ENCODE peak calls at places on chromosomes 13 and 19, in nine cellular contexts. I, F, Z, J, R, U, B, K and S are unnamed samples.

GRCh38 chr19:28966737-28967401 is 246.1 kb downstream of the UQCRFS1 start:
- DNase-seq in K (no peak), Z (no peak), B (peak), U (no peak), J (no peak), I (no peak), R (peak), F (no peak), S (no peak)

GRCh38 chr19:1612114-1613086 is 7.1 kb upstream of the UQCR11 start:
- DNase-seq in I (no peak), B (no peak), U (no peak), J (no peak), R (no peak), F (no peak), K (no peak), Z (no peak), S (no peak)

GRCh38 chr19:6125571-6125989 is 9.9 kb upstream of the ACSBG2 start:
- DNase-seq in K (peak), J (peak), F (peak), I (peak), R (peak), Z (peak), U (peak), B (peak), S (peak)

GRCh38 chr13:28321751-28322150 is 173.2 kb downstream of the FLT1 start:
- DNase-seq in Z (no peak), F (no peak), B (no peak), R (peak), K (no peak), J (no peak), I (no peak), U (no peak), S (no peak)

GRCh38 chr13:29959086-29959485 is 108.7 kb upstream of the UBL3 start:
- DNase-seq in F (no peak), J (no peak), Z (no peak), K (no peak), I (no peak), U (no peak), B (peak), R (no peak), S (no peak)

GRCh38 chr13:97436845-97437244 is 2.9 kb downstream of the RAP2A start:
- DNase-seq in Z (no peak), K (no peak), R (no peak), U (no peak), I (no peak), B (no peak), F (no peak), J (no peak), S (no peak)

GRCh38 chr19:17420267-17420924 is 549 bp downstream of the MVB12A start:
- DNase-seq in K (peak), I (peak), Z (no peak), J (no peak), B (peak), R (peak), U (peak), F (no peak), S (peak)

GRCh38 chr13:111476197-111476596 is 155.8 kb downstream of the TEX29 start:
- DNase-seq in I (no peak), U (no peak), J (no peak), B (peak), Z (no peak), R (peak), K (no peak), F (no peak), S (no peak)

GRCh38 chr13:99709134-99709533 is 207.9 kb downstream of the TM9SF2 start:
- DNase-seq in K (no peak), Z (no peak), F (no peak), B (peak), J (no peak), U (no peak), R (no peak), I (no peak), S (no peak)

GRCh38 chr19:459724-460511 is 915 bp downstream of the SHC2 start:
- DNase-seq in F (peak), U (peak), R (peak), B (peak), J (peak), K (no peak), I (peak), Z (no peak), S (peak)

GRCh38 chr13:96112936-96113335 is 23.0 kb downstream of the HS6ST3 start:
- DNase-seq in Z (no peak), F (no peak), U (no peak), B (no peak), J (no peak), K (no peak), I (no peak), R (no peak), S (no peak)

GRCh38 chr19:4831351-4832340 is at the start of gene TICAM1:
- DNase-seq in J (peak), K (peak), F (peak), R (peak), B (peak), Z (no peak), U (peak), I (peak), S (peak)

GRCh38 chr19:38149597-38149996 is 74.4 kb downstream of the DPF1 start:
- DNase-seq in F (no peak), U (no peak), Z (no peak), B (no peak), I (no peak), R (no peak), J (no peak), K (no peak), S (no peak)

GRCh38 chr19:41310031-41310831 is at the start of gene CCDC97:
- DNase-seq in K (peak), Z (peak), U (peak), B (peak), F (peak), J (peak), R (peak), I (peak), S (peak)

GRCh38 chr19:35351441-35352176 is 3.9 kb downstream of the FFAR1 start:
- DNase-seq in U (no peak), R (no peak), Z (no peak), J (no peak), K (no peak), B (peak), F (no peak), I (no peak), S (no peak)

GRCh38 chr19:41924151-41925145 is 3.8 kb downstream of the ERFL start:
- DNase-seq in J (no peak), F (no peak), K (no peak), U (no peak), B (no peak), R (no peak), Z (no peak), I (no peak), S (no peak)

GRCh38 chr13:108595416-108596257 is 33.8 kb upstream of the MYO16 start:
- DNase-seq in U (no peak), R (no peak), B (peak), J (no peak), Z (no peak), K (no peak), F (no peak), I (no peak), S (no peak)

GRCh38 chr19:18109731-18110671 is 12.4 kb downstream of the MAST3 start:
- DNase-seq in U (peak), K (peak), B (peak), F (no peak), I (peak), J (no peak), Z (no peak), R (peak), S (peak)

GRCh38 chr19:33299061-33299665 is 3.2 kb downstream of the CEBPA start:
- DNase-seq in K (no peak), Z (no peak), J (no peak), I (no peak), R (peak), U (no peak), F (no peak), B (peak), S (no peak)
- H3K27ac ChIP-seq in K (no peak), Z (no peak), J (no peak), I (peak), R (no peak), U (no peak), F (no peak), B (no peak), S (peak)

GRCh38 chr13:77033717-77034302 is 6.9 kb upstream of the FBXL3 start:
- DNase-seq in F (no peak), U (no peak), Z (no peak), I (no peak), B (no peak), K (no peak), J (no peak), R (peak), S (no peak)

GRCh38 chr13:77038907-77039470 is 12.0 kb upstream of the FBXL3 start:
- DNase-seq in I (no peak), Z (no peak), R (no peak), F (no peak), K (no peak), J (no peak), B (no peak), U (no peak), S (no peak)

GRCh38 chr13:77036294-77036693 is 9.3 kb upstream of the FBXL3 start:
- DNase-seq in R (no peak), B (no peak), K (no peak), U (no peak), J (no peak), F (no peak), I (no peak), Z (no peak), S (no peak)

GRCh38 chr13:77031869-77032268 is 4.9 kb upstream of the FBXL3 start:
- DNase-seq in B (no peak), F (no peak), Z (no peak), K (no peak), R (no peak), I (no peak), J (no peak), U (no peak), S (no peak)

DNA sequence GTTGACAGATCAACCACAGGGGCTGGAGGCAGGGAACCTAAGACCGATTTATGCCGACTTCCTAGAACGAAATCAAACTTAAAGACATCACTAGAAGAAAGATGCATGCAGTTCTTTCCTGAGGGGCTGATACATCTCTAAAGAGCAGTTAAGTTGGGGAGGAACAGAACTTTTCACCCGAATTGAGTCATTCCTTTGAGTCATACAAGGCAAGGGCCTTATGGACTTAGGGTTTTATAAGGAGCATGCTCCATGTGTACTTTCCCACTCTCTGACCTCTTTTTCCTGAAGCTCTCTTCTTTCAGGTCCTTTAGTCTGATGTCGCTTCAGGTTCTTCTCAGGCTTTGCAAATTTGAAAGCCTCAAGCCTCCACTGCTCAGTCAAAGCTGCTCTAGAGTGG is 7.9 kb upstream of the FBXL3 start:
- DNase-seq in J (no peak), I (no peak), F (peak), Z (no peak), R (peak), K (no peak), U (no peak), B (no peak), S (no peak)
- H3K27ac ChIP-seq in J (no peak), I (no peak), F (no peak), Z (no peak), R (no peak), K (no peak), U (no peak), B (no peak), S (no peak)

GRCh38 chr13:24281188-24282008 is 28.0 kb upstream of the C1QTNF9 start:
- DNase-seq in R (no peak), K (no peak), I (no peak), B (peak), J (no peak), Z (no peak), F (no peak), U (no peak), S (no peak)

GRCh38 chr13:24279706-24280105 is 29.7 kb upstream of the C1QTNF9 start:
- DNase-seq in I (no peak), B (peak), J (no peak), F (peak), Z (no peak), U (no peak), R (no peak), K (no peak), S (no peak)

GRCh38 chr13:24280722-24281121 is 28.7 kb upstream of the C1QTNF9 start:
- DNase-seq in Z (no peak), J (no peak), F (no peak), B (peak), I (no peak), R (no peak), K (no peak), U (no peak), S (peak)

GRCh38 chr13:24277721-24278120 is 31.7 kb upstream of the C1QTNF9 start:
- DNase-seq in K (no peak), U (no peak), B (peak), Z (no peak), F (no peak), R (no peak), J (no peak), I (no peak), S (no peak)

DNA sequence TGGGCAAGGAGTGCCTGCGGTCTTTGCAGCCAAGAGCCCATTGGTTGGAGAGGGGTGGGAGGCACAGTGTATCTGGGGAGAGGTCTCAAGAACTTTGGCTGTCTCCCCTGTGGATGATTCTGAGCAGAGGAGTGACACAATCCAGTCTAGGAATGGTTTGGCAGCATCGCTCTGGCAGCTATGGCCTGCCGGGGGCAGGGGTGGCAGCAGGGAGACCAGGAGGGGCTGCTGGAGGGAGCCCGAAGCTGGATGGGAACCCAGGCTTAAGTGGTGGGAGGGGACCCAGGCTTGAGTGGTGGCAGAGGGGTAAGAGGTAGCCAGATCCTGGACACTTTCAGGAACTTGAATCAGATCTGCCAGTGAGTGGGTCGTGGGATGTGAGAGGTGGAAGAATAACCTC is 30.1 kb upstream of the C1QTNF9 start:
- DNase-seq in R (no peak), J (no peak), F (no peak), Z (no peak), K (no peak), I (no peak), B (peak), U (no peak), S (no peak)
- H3K27ac ChIP-seq in R (no peak), J (peak), F (no peak), Z (no peak), K (no peak), I (no peak), B (no peak), U (no peak), S (no peak)

GRCh38 chr13:23799945-23800344 is 89.3 kb downstream of the MIPEP start:
- DNase-seq in Z (no peak), J (peak), K (no peak), F (peak), I (no peak), B (no peak), R (peak), U (no peak), S (no peak)
- H3K27ac ChIP-seq in Z (peak), J (peak), K (peak), F (peak), I (peak), B (no peak), R (no peak), U (peak), S (no peak)

DNA sequence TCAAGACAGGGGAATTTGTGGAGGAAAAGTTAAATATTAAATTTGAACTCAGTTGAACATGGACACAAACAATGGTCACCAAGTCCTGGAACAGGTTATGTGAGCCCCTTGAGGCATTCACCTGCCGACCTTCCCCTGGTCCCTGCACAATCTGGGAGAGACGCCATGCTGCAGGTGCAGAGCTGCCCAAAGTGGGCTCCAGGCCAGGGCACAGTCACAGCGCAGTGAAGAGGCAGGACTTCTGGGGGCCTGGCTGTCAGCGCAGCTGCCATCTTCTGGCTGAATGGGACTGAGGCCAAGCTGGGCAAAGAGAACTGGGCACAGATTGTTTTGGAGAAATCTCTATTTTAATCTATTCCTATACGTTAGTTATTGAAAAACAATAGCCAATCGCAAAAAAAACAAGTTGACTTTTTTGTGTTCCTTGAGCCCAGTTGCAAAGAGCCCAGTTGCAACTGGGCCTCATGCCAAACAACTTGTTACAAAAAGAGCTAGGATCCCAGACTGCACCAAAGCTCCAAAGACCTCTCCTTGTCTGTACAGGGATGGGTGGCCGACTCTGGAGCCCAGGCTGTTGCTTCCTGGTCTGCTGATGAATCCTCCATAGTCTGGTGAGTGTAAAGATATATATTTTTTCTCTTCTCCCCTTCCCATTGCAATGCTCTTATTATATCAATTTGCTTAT is 1.2 kb upstream of the ZNF626 start:
- DNase-seq in I (no peak), R (no peak), U (no peak), B (no peak), J (no peak), Z (no peak), F (no peak), K (no peak), S (no peak)
- H3K27ac ChIP-seq in I (no peak), R (no peak), U (no peak), B (no peak), J (no peak), Z (no peak), F (no peak), K (no peak), S (no peak)

GRCh38 chr13:32407854-32408253 is 20.1 kb downstream of the N4BP2L1 start:
- DNase-seq in B (no peak), I (no peak), J (no peak), U (no peak), F (no peak), Z (no peak), R (no peak), K (no peak), S (no peak)

GRCh38 chr13:32408296-32408998 is 19.5 kb downstream of the N4BP2L1 start:
- DNase-seq in K (no peak), R (no peak), J (no peak), B (no peak), U (no peak), F (no peak), I (no peak), Z (no peak), S (no peak)

GRCh38 chr13:32409561-32410440 is 18.1 kb downstream of the N4BP2L1 start:
- DNase-seq in I (peak), Z (no peak), K (peak), R (no peak), U (peak), J (no peak), B (peak), F (peak), S (no peak)

GRCh38 chr13:32413284-32413683 is 14.6 kb downstream of the N4BP2L1 start:
- DNase-seq in R (no peak), J (no peak), Z (no peak), B (no peak), K (no peak), F (no peak), I (no peak), U (no peak), S (no peak)

GRCh38 chr13:32408999-32409313 is 19.0 kb downstream of the N4BP2L1 start:
- DNase-seq in K (no peak), Z (no peak), B (no peak), I (no peak), F (no peak), R (no peak), J (no peak), U (no peak), S (no peak)
- H3K27ac ChIP-seq in K (no peak), Z (no peak), B (no peak), I (no peak), F (no peak), R (no peak), J (no peak), U (no peak), S (no peak)

GRCh38 chr19:36772341-36773222 is at the start of gene ZNF850:
- DNase-seq in K (peak), Z (peak), F (peak), U (peak), R (peak), J (peak), B (peak), I (peak), S (peak)

GRCh38 chr19:36775768-36776167 is 3.2 kb upstream of the ZNF850 start:
- DNase-seq in K (no peak), I (no peak), Z (no peak), J (no peak), F (no peak), B (no peak), U (no peak), R (peak), S (no peak)

GRCh38 chr19:36771275-36772231 is 1.1 kb downstream of the ZNF850 start:
- DNase-seq in U (peak), F (peak), J (peak), K (peak), I (peak), B (peak), Z (peak), R (peak), S (peak)

GRCh38 chr19:36773223-36773579 is 594 bp upstream of the ZNF850 start:
- DNase-seq in K (no peak), I (no peak), B (no peak), Z (no peak), R (no peak), J (peak), U (no peak), F (no peak), S (no peak)
- H3K27ac ChIP-seq in K (peak), I (no peak), B (no peak), Z (no peak), R (no peak), J (peak), U (peak), F (peak), S (no peak)

GRCh38 chr19:3479819-3480215 is 508 bp downstream of the SMIM24 start:
- DNase-seq in K (no peak), U (no peak), I (peak), R (peak), B (peak), J (peak), Z (no peak), F (no peak), S (no peak)

GRCh38 chr19:3482507-3483225 is 575 bp downstream of the SMIM44 start:
- DNase-seq in J (no peak), I (no peak), U (no peak), Z (no peak), F (no peak), R (peak), K (no peak), B (peak), S (peak)

GRCh38 chr19:3483226-3483628 is at the start of gene SMIM44:
- DNase-seq in F (no peak), U (no peak), Z (no peak), K (no peak), J (no peak), B (peak), R (no peak), I (no peak), S (peak)

GRCh38 chr19:3480383-3481091 is at the start of gene SMIM24:
- DNase-seq in I (peak), J (no peak), K (no peak), F (no peak), R (peak), B (peak), U (no peak), Z (no peak), S (no peak)

DNA sequence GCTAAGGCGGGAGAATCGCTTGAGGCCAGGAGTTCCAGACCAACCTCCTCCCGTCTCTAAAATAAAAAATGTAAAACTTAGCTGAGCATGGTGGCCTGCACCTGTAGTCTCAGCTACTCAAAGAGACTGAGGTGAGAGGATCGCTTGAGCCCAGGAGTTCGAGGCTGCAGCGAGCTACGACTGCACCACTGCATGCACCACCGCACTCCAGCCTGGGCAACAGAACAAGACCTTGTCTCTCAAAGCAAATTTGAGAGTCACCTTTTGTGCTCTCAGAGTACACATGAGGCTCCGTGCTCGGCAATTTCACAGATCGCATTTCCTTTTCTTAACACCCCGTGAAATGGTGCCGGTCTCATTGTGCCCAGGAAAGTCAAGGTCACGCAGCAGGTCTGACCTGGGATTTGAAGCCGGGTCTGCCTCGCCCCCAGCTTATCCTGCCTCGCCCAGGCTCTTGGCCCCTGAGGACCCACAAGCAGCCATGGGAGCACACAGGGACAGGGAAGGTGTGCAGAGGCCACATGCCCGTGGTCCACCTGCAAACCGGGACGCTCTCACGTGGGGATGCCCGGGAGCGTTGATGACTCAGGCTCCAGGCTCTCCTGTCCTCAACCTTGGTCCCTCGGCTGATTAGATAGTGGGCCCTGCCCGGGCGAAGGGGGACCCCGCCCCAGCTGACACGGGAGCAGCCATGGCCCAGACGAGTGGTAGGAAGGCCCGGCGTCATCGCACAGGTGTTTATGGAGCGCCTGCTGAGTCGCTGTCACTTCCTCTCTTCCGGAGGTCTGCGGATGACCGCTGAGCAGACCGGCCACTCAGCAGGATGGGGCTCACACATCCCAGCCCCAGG is 1.1 kb upstream of the SMIM24 start:
- DNase-seq in F (no peak), R (peak), J (no peak), K (no peak), I (peak), Z (no peak), B (peak), U (no peak), S (no peak)
- H3K27ac ChIP-seq in F (no peak), R (no peak), J (no peak), K (no peak), I (peak), Z (no peak), B (no peak), U (no peak), S (no peak)